ENCODE peak calls at places on chromosomes 16 and 17, in five cellular contexts. I is cardiac fibroblast, H is coronary artery, V is psoas muscle, G is left ventricle myocardium inferior. Y is an unnamed sample.

GRCh38 chr16:29664133-29664912 is 1.3 kb downstream of the SPN start:
- DNase-seq in I (no peak), H (no peak), V (no peak), G (no peak), Y (no peak)

GRCh38 chr16:73289232-73289631 is 241.3 kb upstream of the ZFHX3 start:
- DNase-seq in I (no peak), H (no peak), V (no peak), G (no peak), Y (no peak)

GRCh38 chr16:11557811-11558210 is 28.9 kb downstream of the LITAF start:
- DNase-seq in I (no peak), H (no peak), V (no peak), G (peak), Y (no peak)

GRCh38 chr17:9432121-9432866 is 143.3 kb downstream of the STX8 start:
- DNase-seq in I (peak), H (no peak), V (no peak), G (no peak), Y (no peak)

GRCh38 chr16:56589141-56590039 is at the start of gene MT3:
- DNase-seq in I (peak), H (no peak), V (peak), G (no peak), Y (no peak)

GRCh38 chr16:81973737-81974136 is 37.5 kb downstream of the SDR42E1 start:
- DNase-seq in I (no peak), H (no peak), V (no peak), G (no peak), Y (no peak)

GRCh38 chr16:70695351-70696070 is 9.7 kb upstream of the MTSS2 start:
- DNase-seq in I (no peak), H (no peak), V (peak), G (peak), Y (no peak)

GRCh38 chr17:41496803-41497484 is 7.2 kb upstream of the KRT36 start:
- DNase-seq in I (peak), H (no peak), V (peak), G (peak), Y (peak)

GRCh38 chr16:2692948-2693651 is 10.8 kb downstream of the KCTD5 start:
- DNase-seq in I (no peak), H (no peak), V (peak), G (no peak), Y (no peak)

GRCh38 chr17:43791589-43791988 is 11.4 kb downstream of the CFAP97D1 start:
- DNase-seq in I (peak), H (no peak), V (no peak), G (no peak), Y (no peak)

GRCh38 chr17:66420961-66421371 is 118.6 kb downstream of the PRKCA start:
- DNase-seq in I (peak), H (no peak), V (no peak), G (no peak), Y (no peak)

GRCh38 chr17:39152134-39152884 is 872 bp upstream of the PLXDC1 start:
- DNase-seq in I (no peak), H (no peak), V (peak), G (peak), Y (no peak)

GRCh38 chr17:17414316-17414937 is 62.4 kb upstream of the MED9 start:
- DNase-seq in I (peak), H (no peak), V (peak), G (no peak), Y (no peak)

GRCh38 chr17:66952031-66952524 is 12.4 kb upstream of the CACNG4 start:
- DNase-seq in I (peak), H (no peak), V (peak), G (no peak), Y (peak)

GRCh38 chr17:48551206-48551597 is 6.3 kb upstream of the HOXB2 start:
- DNase-seq in I (no peak), H (no peak), V (no peak), G (no peak), Y (no peak)

GRCh38 chr17:48553190-48553547 is 8.3 kb upstream of the HOXB2 start:
- DNase-seq in I (no peak), H (no peak), V (no peak), G (no peak), Y (no peak)

GRCh38 chr17:48550313-48551205 is 5.7 kb upstream of the HOXB2 start:
- DNase-seq in I (no peak), H (no peak), V (no peak), G (no peak), Y (no peak)

GRCh38 chr17:48552453-48553189 is 7.7 kb upstream of the HOXB2 start:
- DNase-seq in I (no peak), H (no peak), V (no peak), G (no peak), Y (no peak)

GRCh38 chr17:48551601-48552452 is 6.9 kb upstream of the HOXB2 start:
- DNase-seq in I (no peak), H (no peak), V (no peak), G (no peak), Y (no peak)
- H3K4me3 ChIP-seq in I (no peak), H (no peak), V (no peak), G (no peak), Y (peak)

DNA sequence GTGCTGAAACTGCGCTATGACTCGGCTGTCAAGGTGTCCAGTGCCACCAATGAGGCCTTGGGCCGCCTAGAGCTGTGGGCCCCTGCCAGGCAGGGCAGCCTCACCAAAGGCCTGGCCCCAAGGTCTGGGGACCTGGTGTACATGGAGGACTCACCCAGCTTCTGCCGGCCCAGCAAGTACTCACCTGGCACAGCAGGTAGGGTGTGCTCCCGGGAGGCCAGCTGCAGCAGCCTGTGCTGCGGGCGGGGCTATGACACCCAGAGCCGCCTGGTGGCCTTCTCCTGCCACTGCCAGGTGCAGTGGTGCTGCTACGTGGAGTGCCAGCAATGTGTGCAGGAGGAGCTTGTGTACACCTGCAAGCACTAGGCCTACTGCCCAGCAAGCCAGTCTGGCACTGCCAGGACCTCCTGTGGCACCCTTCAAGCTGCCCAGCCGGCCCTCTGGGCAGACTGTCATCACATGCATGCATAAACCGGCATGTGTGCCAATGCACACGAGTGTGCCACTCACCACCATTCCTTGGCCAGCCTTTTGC is 25.0 kb downstream of the WNT9B start:
- DNase-seq in I (no peak), H (no peak), V (no peak), G (no peak), Y (no peak)
- TF ChIP-seq CTCF in I (peak), H (no peak), V (no peak), G (no peak), Y (peak)

DNA sequence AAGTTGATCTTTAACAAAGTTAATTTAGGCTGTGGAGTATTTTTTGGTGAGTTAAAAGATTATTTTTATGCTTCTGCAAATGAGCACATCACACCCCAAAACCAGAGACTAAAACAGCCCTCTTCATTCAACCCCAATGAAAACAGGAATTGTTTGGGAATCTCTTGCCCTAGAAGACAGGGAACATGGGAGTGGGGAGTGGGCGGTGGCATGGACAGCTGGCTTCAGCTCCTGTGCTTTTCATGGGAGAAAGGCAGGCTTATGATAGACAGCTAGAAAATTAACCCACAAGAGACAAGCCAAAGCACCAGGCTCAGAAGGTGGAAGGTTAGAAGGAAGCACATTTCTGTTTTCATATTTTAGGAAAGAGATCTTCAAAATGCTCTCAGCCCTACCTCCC is 19.2 kb downstream of the GRIN2A start:
- DNase-seq in I (no peak), H (no peak), V (no peak), G (no peak), Y (no peak)
- H3K4me3 ChIP-seq in I (no peak), H (no peak), V (no peak), G (no peak), Y (no peak)

DNA sequence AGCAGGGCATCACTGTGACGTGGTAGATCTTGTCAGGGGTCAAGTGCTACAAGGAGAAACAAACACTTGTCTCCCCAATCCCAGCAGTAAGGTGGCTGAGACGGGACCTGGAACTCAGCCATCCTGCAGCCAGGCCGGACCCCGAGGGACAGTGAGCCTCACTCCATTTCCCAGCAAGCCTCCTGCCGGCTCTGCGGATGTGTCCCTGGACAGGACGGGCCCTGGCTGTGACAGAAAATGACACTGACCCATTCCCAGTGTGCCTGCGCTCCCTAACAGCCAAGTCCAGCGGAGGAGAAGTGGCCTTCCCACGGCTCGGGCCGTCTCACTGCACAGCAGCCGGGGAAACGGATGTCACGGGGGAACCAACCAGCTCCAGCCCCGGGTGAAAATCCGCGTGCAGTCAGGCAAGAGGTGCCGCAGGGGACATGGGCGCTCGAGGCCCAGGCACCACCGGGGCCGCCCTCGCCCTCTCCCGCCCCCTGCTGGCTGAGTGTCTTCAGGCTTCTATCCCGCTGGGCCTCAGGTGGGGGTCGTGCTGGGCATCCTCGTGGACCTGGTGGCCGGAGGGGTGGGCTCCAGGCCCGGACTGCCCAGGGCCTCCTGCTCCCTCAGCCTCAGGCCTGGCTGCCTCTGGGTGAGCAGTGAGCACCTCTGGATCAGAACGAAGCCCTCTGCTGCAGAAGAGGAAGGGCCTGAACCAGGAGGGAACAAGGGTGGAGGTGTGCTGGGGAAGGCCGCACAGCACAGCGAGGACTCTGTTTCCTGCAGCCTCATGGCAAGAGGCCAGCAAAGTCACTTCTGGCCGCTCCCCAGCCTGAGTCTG is 6.7 kb downstream of the HAGHL start:
- DNase-seq in I (no peak), H (no peak), V (no peak), G (no peak), Y (no peak)
- TF ChIP-seq CTCF in I (peak), H (no peak), V (peak), G (peak), Y (peak)

GRCh38 chr17:8250101-8250500 is 1.0 kb downstream of the PFAS start:
- DNase-seq in I (no peak), H (no peak), V (no peak), G (no peak), Y (no peak)
- H3K4me3 ChIP-seq in I (no peak), H (no peak), V (peak), G (peak), Y (peak)

DNA sequence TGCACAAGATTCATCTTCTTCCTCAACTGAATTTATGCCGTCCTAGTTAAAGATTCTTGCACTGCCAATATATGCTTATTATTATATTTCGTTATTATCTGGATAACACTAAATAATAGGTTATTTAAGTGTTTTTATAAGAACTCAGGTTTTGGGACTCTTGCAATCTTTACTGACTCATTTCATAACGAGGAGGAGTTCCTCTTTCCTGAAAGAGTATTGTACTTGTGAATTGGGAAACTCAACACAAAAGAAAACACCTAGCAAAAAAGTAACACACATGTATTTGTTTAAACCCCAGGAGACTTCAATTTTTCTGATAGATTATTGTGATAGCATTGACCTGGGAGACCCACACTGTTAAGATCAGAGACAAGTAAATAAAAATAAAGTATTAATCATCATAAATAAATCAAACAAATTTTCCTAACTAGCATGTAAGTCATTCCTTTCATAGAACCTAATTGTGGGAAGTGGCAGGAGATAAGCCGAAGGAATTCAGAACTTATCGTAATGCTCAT is 505.8 kb downstream of the KCNJ2 start:
- DNase-seq in I (no peak), H (no peak), V (no peak), G (no peak), Y (no peak)
- TF ChIP-seq CTCF in I (no peak), H (no peak), V (no peak), G (no peak), Y (no peak)

GRCh38 chr16:28205117-28205899 is 6.5 kb downstream of the XPO6 start:
- DNase-seq in I (no peak), H (no peak), V (no peak), G (no peak), Y (no peak)
- H3K4me3 ChIP-seq in I (no peak), H (no peak), V (no peak), G (no peak), Y (no peak)

GRCh38 chr17:16106161-16106891 is 106.7 kb downstream of the TTC19 start:
- DNase-seq in I (peak), H (no peak), V (no peak), G (no peak), Y (no peak)

GRCh38 chr17:16104189-16104588 is 104.6 kb downstream of the TTC19 start:
- DNase-seq in I (no peak), H (no peak), V (no peak), G (no peak), Y (no peak)

GRCh38 chr17:16101440-16101839 is 101.8 kb downstream of the TTC19 start:
- DNase-seq in I (no peak), H (no peak), V (no peak), G (no peak), Y (no peak)

DNA sequence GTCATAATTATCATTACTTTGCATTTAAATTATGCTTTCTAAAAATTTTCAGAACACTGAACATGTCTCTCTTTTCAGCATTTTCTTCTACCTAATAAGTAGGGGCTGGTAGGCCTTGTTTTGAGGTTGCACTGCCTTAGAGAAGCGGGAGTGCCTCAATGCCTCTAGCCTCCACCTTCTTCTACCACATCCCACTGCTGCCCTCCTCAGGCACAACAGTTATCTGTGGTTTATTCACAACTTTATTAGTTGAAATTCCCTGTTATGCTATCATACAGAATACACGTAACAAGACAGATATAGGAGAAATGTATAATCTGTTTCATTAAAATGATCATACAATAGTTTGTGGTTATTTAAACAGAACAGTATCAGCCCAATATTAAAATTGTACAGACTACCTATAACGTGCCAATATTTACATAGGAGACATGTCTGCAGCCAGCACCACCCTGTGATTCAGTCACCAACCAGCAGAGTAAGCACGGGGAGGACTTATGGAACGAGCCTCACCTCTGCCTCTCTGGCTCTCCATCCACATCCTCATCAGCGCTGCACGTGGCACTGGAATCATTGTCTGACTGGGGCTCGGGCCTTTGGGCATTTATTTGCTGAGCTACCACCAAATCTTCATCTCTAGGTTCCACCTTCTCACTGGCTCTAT is 101.2 kb downstream of the TTC19 start:
- DNase-seq in I (peak), H (no peak), V (no peak), G (no peak), Y (no peak)
- TF ChIP-seq CTCF in I (peak), H (no peak), V (no peak), G (no peak), Y (no peak)